ENCODE peak calls at places on chromosomes 3 and 15, in eight cellular contexts. One of them, this sample, is unnamed.

GRCh38 chr15:27086146-27086545 is 115.2 kb downstream of the GABRG3 start:
- DNase-seq in neural progenitor cell: peak; percentile 34
- DNase-seq in lower lobe of right lung: no peak
- DNase-seq in upper lobe of right lung: no peak
- DNase-seq in CD8-positive, alpha-beta memory T cell: no peak
- DNase-seq in lung: no peak
- DNase-seq in naive thymus-derived CD4-positive, alpha-beta T cell: no peak
- DNase-seq in PC-9: no peak
- DNase-seq in this sample: no peak

GRCh38 chr3:117790256-117790987 is 1080.8 kb downstream of the TUSC7 start:
- DNase-seq in neural progenitor cell: peak; percentile 68
- DNase-seq in lower lobe of right lung: no peak
- DNase-seq in upper lobe of right lung: no peak
- DNase-seq in CD8-positive, alpha-beta memory T cell: no peak
- DNase-seq in lung: no peak
- DNase-seq in naive thymus-derived CD4-positive, alpha-beta T cell: no peak
- DNase-seq in PC-9: no peak
- DNase-seq in this sample: no peak

GRCh38 chr3:123547881-123548534 is 36.8 kb downstream of the HACD2 start:
- DNase-seq in neural progenitor cell: no peak
- DNase-seq in lower lobe of right lung: no peak
- DNase-seq in upper lobe of right lung: no peak
- DNase-seq in CD8-positive, alpha-beta memory T cell: no peak
- DNase-seq in lung: no peak
- DNase-seq in naive thymus-derived CD4-positive, alpha-beta T cell: no peak
- DNase-seq in PC-9: no peak
- DNase-seq in this sample: no peak

GRCh38 chr3:37456270-37456708 is 281.9 kb upstream of the LRRFIP2 start:
- DNase-seq in neural progenitor cell: no peak
- DNase-seq in lower lobe of right lung: peak; percentile 70
- DNase-seq in upper lobe of right lung: peak; percentile 75
- DNase-seq in CD8-positive, alpha-beta memory T cell: no peak
- DNase-seq in lung: peak; percentile 63
- DNase-seq in naive thymus-derived CD4-positive, alpha-beta T cell: no peak
- DNase-seq in PC-9: no peak
- DNase-seq in this sample: peak; percentile 84

GRCh38 chr3:141795311-141795710 is 32.1 kb downstream of the GRK7 start:
- DNase-seq in neural progenitor cell: no peak
- DNase-seq in lower lobe of right lung: no peak
- DNase-seq in upper lobe of right lung: no peak
- DNase-seq in CD8-positive, alpha-beta memory T cell: no peak
- DNase-seq in lung: no peak
- DNase-seq in naive thymus-derived CD4-positive, alpha-beta T cell: no peak
- DNase-seq in PC-9: no peak
- DNase-seq in this sample: no peak

GRCh38 chr3:30747771-30748281 is 141.4 kb downstream of the TGFBR2 start:
- DNase-seq in neural progenitor cell: peak; percentile 37
- DNase-seq in lower lobe of right lung: no peak
- DNase-seq in upper lobe of right lung: no peak
- DNase-seq in CD8-positive, alpha-beta memory T cell: no peak
- DNase-seq in lung: no peak
- DNase-seq in naive thymus-derived CD4-positive, alpha-beta T cell: no peak
- DNase-seq in PC-9: peak; percentile 57
- DNase-seq in this sample: no peak

GRCh38 chr3:59818033-59818936 is 768.5 kb upstream of the CFAP20DC start:
- DNase-seq in neural progenitor cell: peak; percentile 10
- DNase-seq in lower lobe of right lung: peak; percentile 76
- DNase-seq in upper lobe of right lung: peak; percentile 69
- DNase-seq in CD8-positive, alpha-beta memory T cell: no peak
- DNase-seq in lung: peak; percentile 54
- DNase-seq in naive thymus-derived CD4-positive, alpha-beta T cell: no peak
- DNase-seq in PC-9: peak; percentile 91
- DNase-seq in this sample: peak; percentile 74

GRCh38 chr15:99962006-99962561 is 228.8 kb upstream of the LYSMD4 start:
- DNase-seq in neural progenitor cell: no peak
- DNase-seq in lower lobe of right lung: no peak
- DNase-seq in upper lobe of right lung: peak; percentile 37
- DNase-seq in CD8-positive, alpha-beta memory T cell: no peak
- DNase-seq in lung: no peak
- DNase-seq in naive thymus-derived CD4-positive, alpha-beta T cell: no peak
- DNase-seq in PC-9: no peak
- DNase-seq in this sample: peak; percentile 40

GRCh38 chr3:99859855-99860254 is 42.2 kb downstream of the CMSS1 start:
- DNase-seq in neural progenitor cell: no peak
- DNase-seq in lower lobe of right lung: no peak
- DNase-seq in upper lobe of right lung: no peak
- DNase-seq in CD8-positive, alpha-beta memory T cell: no peak
- DNase-seq in lung: no peak
- DNase-seq in naive thymus-derived CD4-positive, alpha-beta T cell: no peak
- DNase-seq in PC-9: peak; percentile 99
- DNase-seq in this sample: no peak

GRCh38 chr15:50236433-50236832 is 29.1 kb downstream of the HDC start:
- DNase-seq in neural progenitor cell: no peak
- DNase-seq in lower lobe of right lung: no peak
- DNase-seq in upper lobe of right lung: no peak
- DNase-seq in CD8-positive, alpha-beta memory T cell: no peak
- DNase-seq in lung: no peak
- DNase-seq in naive thymus-derived CD4-positive, alpha-beta T cell: no peak
- DNase-seq in PC-9: no peak
- DNase-seq in this sample: no peak

GRCh38 chr3:12974819-12975218 is 98.4 kb downstream of the IQSEC1 start:
- DNase-seq in neural progenitor cell: no peak
- DNase-seq in lower lobe of right lung: no peak
- DNase-seq in upper lobe of right lung: no peak
- DNase-seq in CD8-positive, alpha-beta memory T cell: no peak
- DNase-seq in lung: no peak
- DNase-seq in naive thymus-derived CD4-positive, alpha-beta T cell: no peak
- DNase-seq in PC-9: no peak
- DNase-seq in this sample: no peak

GRCh38 chr3:141796436-141797166 is 33.4 kb downstream of the GRK7 start:
- DNase-seq in neural progenitor cell: no peak
- DNase-seq in lower lobe of right lung: no peak
- DNase-seq in upper lobe of right lung: no peak
- DNase-seq in CD8-positive, alpha-beta memory T cell: peak; percentile 44
- DNase-seq in lung: no peak
- DNase-seq in naive thymus-derived CD4-positive, alpha-beta T cell: peak; percentile 61
- DNase-seq in PC-9: no peak
- DNase-seq in this sample: no peak

GRCh38 chr15:81485806-81486205 is 111.8 kb upstream of the TMC3 start:
- DNase-seq in neural progenitor cell: no peak
- DNase-seq in lower lobe of right lung: no peak
- DNase-seq in upper lobe of right lung: no peak
- DNase-seq in CD8-positive, alpha-beta memory T cell: no peak
- DNase-seq in lung: no peak
- DNase-seq in naive thymus-derived CD4-positive, alpha-beta T cell: no peak
- DNase-seq in PC-9: no peak
- DNase-seq in this sample: no peak

GRCh38 chr3:184727357-184728060 is 15.6 kb upstream of the MAGEF1 start:
- DNase-seq in neural progenitor cell: peak; percentile 93
- DNase-seq in lower lobe of right lung: no peak
- DNase-seq in upper lobe of right lung: no peak
- DNase-seq in CD8-positive, alpha-beta memory T cell: peak; percentile 9
- DNase-seq in lung: peak; percentile 65
- DNase-seq in naive thymus-derived CD4-positive, alpha-beta T cell: peak; percentile 32
- DNase-seq in PC-9: peak; percentile 82
- DNase-seq in this sample: peak; percentile 75

GRCh38 chr3:15029625-15030024 is 35.5 kb downstream of the MRPS25 start:
- DNase-seq in neural progenitor cell: no peak
- DNase-seq in lower lobe of right lung: no peak
- DNase-seq in upper lobe of right lung: no peak
- DNase-seq in CD8-positive, alpha-beta memory T cell: no peak
- DNase-seq in lung: no peak
- DNase-seq in naive thymus-derived CD4-positive, alpha-beta T cell: no peak
- DNase-seq in PC-9: no peak
- DNase-seq in this sample: no peak
- H3K36me3 ChIP-seq in neural progenitor cell: peaks cover 7% of the 10 kb centered on the region
- H3K36me3 ChIP-seq in lower lobe of right lung: peaks cover 100% of the 10 kb centered on the region
- H3K36me3 ChIP-seq in upper lobe of right lung: peaks cover 95% of the 10 kb centered on the region
- H3K36me3 ChIP-seq in CD8-positive, alpha-beta memory T cell: peaks cover 44% of the 10 kb centered on the region
- H3K36me3 ChIP-seq in lung: peaks cover 24% of the 10 kb centered on the region
- H3K36me3 ChIP-seq in naive thymus-derived CD4-positive, alpha-beta T cell: peaks cover 11% of the 10 kb centered on the region
- H3K36me3 ChIP-seq in PC-9: peaks cover 12% of the 10 kb centered on the region
- H3K36me3 ChIP-seq in this sample: peaks cover 98% of the 10 kb centered on the region

GRCh38 chr3:32097768-32098167 is 8.7 kb upstream of the GPD1L start:
- DNase-seq in neural progenitor cell: no peak
- DNase-seq in lower lobe of right lung: no peak
- DNase-seq in upper lobe of right lung: no peak
- DNase-seq in CD8-positive, alpha-beta memory T cell: no peak
- DNase-seq in lung: no peak
- DNase-seq in naive thymus-derived CD4-positive, alpha-beta T cell: no peak
- DNase-seq in PC-9: no peak
- DNase-seq in this sample: no peak
- H3K9me3 ChIP-seq in neural progenitor cell: peaks cover 12% of the 10 kb centered on the region
- H3K9me3 ChIP-seq in lower lobe of right lung: peaks cover 18% of the 10 kb centered on the region
- H3K9me3 ChIP-seq in upper lobe of right lung: peaks cover 14% of the 10 kb centered on the region
- H3K9me3 ChIP-seq in CD8-positive, alpha-beta memory T cell: peaks cover 5% of the 10 kb centered on the region
- H3K9me3 ChIP-seq in lung: peaks cover 7% of the 10 kb centered on the region
- H3K9me3 ChIP-seq in naive thymus-derived CD4-positive, alpha-beta T cell: peaks cover 11% of the 10 kb centered on the region
- H3K9me3 ChIP-seq in PC-9: no peaks in the 10 kb centered on the region
- H3K9me3 ChIP-seq in this sample: peaks cover 18% of the 10 kb centered on the region

GRCh38 chr15:41906608-41907007 is 12.8 kb upstream of the SPTBN5 start:
- DNase-seq in neural progenitor cell: no peak
- DNase-seq in lower lobe of right lung: no peak
- DNase-seq in upper lobe of right lung: no peak
- DNase-seq in CD8-positive, alpha-beta memory T cell: no peak
- DNase-seq in lung: no peak
- DNase-seq in naive thymus-derived CD4-positive, alpha-beta T cell: no peak
- DNase-seq in PC-9: no peak
- DNase-seq in this sample: no peak
- H3K27ac ChIP-seq in neural progenitor cell: no peak overlapping the region
- H3K27ac ChIP-seq in lower lobe of right lung: peak overlapping the region; percentile 18
- H3K27ac ChIP-seq in upper lobe of right lung: no peak overlapping the region
- H3K27ac ChIP-seq in CD8-positive, alpha-beta memory T cell: no peak overlapping the region
- H3K27ac ChIP-seq in lung: no peak overlapping the region
- H3K27ac ChIP-seq in naive thymus-derived CD4-positive, alpha-beta T cell: no peak overlapping the region
- H3K27ac ChIP-seq in PC-9: no peak overlapping the region
- H3K27ac ChIP-seq in this sample: no peak overlapping the region

DNA sequence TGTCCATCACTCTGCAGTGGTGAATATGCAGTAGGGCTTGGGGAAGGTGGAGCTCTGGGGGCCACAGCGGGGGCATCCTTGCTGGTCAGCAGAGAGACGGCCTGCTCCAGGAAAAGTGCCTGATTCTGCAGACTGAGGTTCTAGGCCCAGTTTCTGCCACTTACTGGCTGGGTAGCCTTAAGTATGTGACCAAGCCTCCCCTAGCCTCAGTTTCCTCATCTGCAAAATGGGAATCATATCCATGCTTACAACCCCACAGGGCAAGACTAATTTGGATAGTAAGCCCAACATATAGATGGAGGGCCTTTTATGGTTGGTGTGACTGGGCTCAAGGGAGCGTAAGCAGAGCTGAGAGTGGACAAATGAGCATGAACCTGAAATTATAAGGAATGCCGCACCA is 60.8 kb downstream of the OXNAD1 start:
- DNase-seq in neural progenitor cell: no peak
- DNase-seq in lower lobe of right lung: no peak
- DNase-seq in upper lobe of right lung: no peak
- DNase-seq in CD8-positive, alpha-beta memory T cell: no peak
- DNase-seq in lung: no peak
- DNase-seq in naive thymus-derived CD4-positive, alpha-beta T cell: no peak
- DNase-seq in PC-9: no peak
- DNase-seq in this sample: no peak
- H3K36me3 ChIP-seq in neural progenitor cell: no peaks in the 10 kb centered on the region
- H3K36me3 ChIP-seq in lower lobe of right lung: peaks cover 61% of the 10 kb centered on the region
- H3K36me3 ChIP-seq in upper lobe of right lung: peaks cover 52% of the 10 kb centered on the region
- H3K36me3 ChIP-seq in CD8-positive, alpha-beta memory T cell: peaks cover 66% of the 10 kb centered on the region
- H3K36me3 ChIP-seq in lung: peaks cover 3% of the 10 kb centered on the region
- H3K36me3 ChIP-seq in naive thymus-derived CD4-positive, alpha-beta T cell: peaks cover 9% of the 10 kb centered on the region
- H3K36me3 ChIP-seq in PC-9: no peaks in the 10 kb centered on the region
- H3K36me3 ChIP-seq in this sample: peaks cover 46% of the 10 kb centered on the region

GRCh38 chr3:119427669-119428068 is 35.7 kb downstream of the TMEM39A start:
- DNase-seq in neural progenitor cell: peak; percentile 11
- DNase-seq in lower lobe of right lung: no peak
- DNase-seq in upper lobe of right lung: no peak
- DNase-seq in CD8-positive, alpha-beta memory T cell: no peak
- DNase-seq in lung: no peak
- DNase-seq in naive thymus-derived CD4-positive, alpha-beta T cell: no peak
- DNase-seq in PC-9: no peak
- DNase-seq in this sample: no peak
- H3K9me3 ChIP-seq in neural progenitor cell: peaks cover 38% of the 10 kb centered on the region
- H3K9me3 ChIP-seq in lower lobe of right lung: peaks cover 37% of the 10 kb centered on the region
- H3K9me3 ChIP-seq in upper lobe of right lung: peaks cover 34% of the 10 kb centered on the region
- H3K9me3 ChIP-seq in CD8-positive, alpha-beta memory T cell: peaks cover 24% of the 10 kb centered on the region
- H3K9me3 ChIP-seq in lung: peaks cover 15% of the 10 kb centered on the region
- H3K9me3 ChIP-seq in naive thymus-derived CD4-positive, alpha-beta T cell: peaks cover 48% of the 10 kb centered on the region
- H3K9me3 ChIP-seq in PC-9: peaks cover 59% of the 10 kb centered on the region
- H3K9me3 ChIP-seq in this sample: peaks cover 40% of the 10 kb centered on the region

DNA sequence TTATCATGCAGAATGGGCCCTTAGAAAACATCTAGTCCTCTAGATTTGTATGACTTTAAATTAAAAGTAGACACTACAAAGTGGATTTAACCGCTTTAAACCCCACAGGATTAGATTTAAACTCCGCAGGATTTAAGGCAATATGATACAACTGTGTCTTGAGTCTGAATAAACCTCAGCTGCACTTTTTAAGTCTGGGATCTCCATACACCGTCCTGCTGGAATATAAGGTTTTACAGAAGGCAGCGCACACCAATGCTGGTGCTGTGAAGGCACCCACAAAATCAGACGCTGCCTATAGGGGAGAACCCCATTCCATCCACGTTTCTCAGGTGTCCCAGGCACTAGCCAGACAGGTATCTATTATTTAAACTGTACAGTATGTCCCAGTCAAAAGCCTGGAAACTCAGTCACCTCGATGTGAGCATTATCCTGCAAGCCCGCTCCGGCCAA is 832 bp downstream of the ANO10 start:
- DNase-seq in neural progenitor cell: peak; percentile 6
- DNase-seq in lower lobe of right lung: no peak
- DNase-seq in upper lobe of right lung: no peak
- DNase-seq in CD8-positive, alpha-beta memory T cell: no peak
- DNase-seq in lung: no peak
- DNase-seq in naive thymus-derived CD4-positive, alpha-beta T cell: peak; percentile 7
- DNase-seq in PC-9: no peak
- DNase-seq in this sample: no peak
- H3K27ac ChIP-seq in neural progenitor cell: peak overlapping the region; percentile 91
- H3K27ac ChIP-seq in lower lobe of right lung: peak overlapping the region; percentile 78
- H3K27ac ChIP-seq in upper lobe of right lung: peak overlapping the region; percentile 72
- H3K27ac ChIP-seq in CD8-positive, alpha-beta memory T cell: peak overlapping the region; percentile 68
- H3K27ac ChIP-seq in lung: peak overlapping the region; percentile 83
- H3K27ac ChIP-seq in naive thymus-derived CD4-positive, alpha-beta T cell: peak overlapping the region; percentile 60
- H3K27ac ChIP-seq in PC-9: no peak overlapping the region
- H3K27ac ChIP-seq in this sample: peak overlapping the region; percentile 83

DNA sequence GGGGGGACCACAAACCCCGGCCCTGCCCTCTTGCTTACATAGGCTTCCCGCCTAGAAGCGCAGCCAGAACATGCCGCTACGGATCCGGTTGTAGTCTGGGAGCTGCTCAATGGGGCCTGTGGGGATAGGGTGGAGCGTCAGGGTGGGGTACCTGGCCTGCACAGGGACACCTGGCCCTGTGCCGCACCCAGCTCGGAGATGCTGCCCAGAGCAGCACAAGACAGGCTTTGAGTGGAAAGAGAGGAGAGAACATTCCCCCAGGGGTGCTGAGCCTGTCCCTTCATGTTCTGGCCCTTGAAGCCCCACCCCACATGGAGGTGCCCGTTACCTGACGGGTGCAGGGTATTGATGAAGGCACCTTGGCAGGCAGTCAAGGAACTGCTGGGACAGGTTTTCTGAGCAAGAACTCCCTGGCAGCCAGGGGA is 4.0 kb upstream of the COL7A1 start:
- DNase-seq in neural progenitor cell: no peak
- DNase-seq in lower lobe of right lung: no peak
- DNase-seq in upper lobe of right lung: no peak
- DNase-seq in CD8-positive, alpha-beta memory T cell: no peak
- DNase-seq in lung: no peak
- DNase-seq in naive thymus-derived CD4-positive, alpha-beta T cell: no peak
- DNase-seq in PC-9: no peak
- DNase-seq in this sample: peak; percentile 91
- H3K36me3 ChIP-seq in neural progenitor cell: no peaks in the 10 kb centered on the region
- H3K36me3 ChIP-seq in lower lobe of right lung: peaks cover 67% of the 10 kb centered on the region
- H3K36me3 ChIP-seq in upper lobe of right lung: peaks cover 61% of the 10 kb centered on the region
- H3K36me3 ChIP-seq in CD8-positive, alpha-beta memory T cell: peaks cover 39% of the 10 kb centered on the region
- H3K36me3 ChIP-seq in lung: peaks cover 20% of the 10 kb centered on the region
- H3K36me3 ChIP-seq in naive thymus-derived CD4-positive, alpha-beta T cell: peaks cover 13% of the 10 kb centered on the region
- H3K36me3 ChIP-seq in PC-9: no peaks in the 10 kb centered on the region
- H3K36me3 ChIP-seq in this sample: peaks cover 49% of the 10 kb centered on the region

GRCh38 chr3:177604181-177604580 is 406.9 kb upstream of the TBL1XR1 start:
- DNase-seq in neural progenitor cell: no peak
- DNase-seq in lower lobe of right lung: no peak
- DNase-seq in upper lobe of right lung: no peak
- DNase-seq in CD8-positive, alpha-beta memory T cell: no peak
- DNase-seq in lung: no peak
- DNase-seq in naive thymus-derived CD4-positive, alpha-beta T cell: no peak
- DNase-seq in PC-9: no peak
- DNase-seq in this sample: no peak
- H3K9me3 ChIP-seq in neural progenitor cell: no peaks in the 10 kb centered on the region
- H3K9me3 ChIP-seq in lower lobe of right lung: no peaks in the 10 kb centered on the region
- H3K9me3 ChIP-seq in upper lobe of right lung: no peaks in the 10 kb centered on the region
- H3K9me3 ChIP-seq in CD8-positive, alpha-beta memory T cell: no peaks in the 10 kb centered on the region
- H3K9me3 ChIP-seq in lung: no peaks in the 10 kb centered on the region
- H3K9me3 ChIP-seq in naive thymus-derived CD4-positive, alpha-beta T cell: no peaks in the 10 kb centered on the region
- H3K9me3 ChIP-seq in PC-9: peaks cover 20% of the 10 kb centered on the region
- H3K9me3 ChIP-seq in this sample: no peaks in the 10 kb centered on the region